ENCODE peak calls at places on chromosomes 12 and 14, in seven cellular contexts. H, G, T, D, V, I and W are unnamed samples. For H3K36me3, the result is how much of the 10 kb centered on the place peaks cover.

GRCh38 chr12:46300906-46301305 is 32.1 kb upstream of the SLC38A1 start:
- DNase-seq in V (no peak), I (no peak), T (no peak), G (no peak), D (no peak), H (no peak), W (peak)

GRCh38 chr14:86799244-86799647 is 1193.7 kb downstream of the GALC start:
- DNase-seq in V (no peak), D (no peak), I (no peak), T (no peak), H (no peak), G (no peak), W (peak)

GRCh38 chr12:93358821-93359220 is 18.9 kb upstream of the NUDT4 start:
- DNase-seq in G (no peak), T (no peak), V (no peak), H (no peak), I (no peak), D (no peak), W (no peak)

GRCh38 chr12:75944097-75944904 is 87.3 kb downstream of the PHLDA1 start:
- DNase-seq in G (peak), I (no peak), V (no peak), T (no peak), H (no peak), D (no peak), W (peak)

GRCh38 chr12:11958216-11959091 is 112.3 kb upstream of the BCL2L14 start:
- DNase-seq in T (no peak), G (no peak), H (no peak), V (no peak), D (no peak), I (no peak), W (peak)

GRCh38 chr12:45831590-45831989 is 102.1 kb downstream of the ARID2 start:
- DNase-seq in V (no peak), H (no peak), I (no peak), T (no peak), G (no peak), D (no peak), W (no peak)

GRCh38 chr14:92914087-92914656 is 8.8 kb upstream of the CHGA start:
- DNase-seq in G (peak), H (peak), T (no peak), V (no peak), D (no peak), I (no peak), W (peak)

GRCh38 chr12:51907864-51908425 is 641 bp downstream of the ACVRL1 start:
- DNase-seq in H (no peak), D (no peak), V (no peak), T (no peak), G (no peak), I (no peak), W (no peak)

GRCh38 chr14:68651075-68651474 is 141.8 kb downstream of the ZFP36L1 start:
- DNase-seq in H (no peak), T (no peak), V (no peak), G (no peak), D (no peak), I (no peak), W (no peak)

GRCh38 chr12:115866909-115867525 is 410.5 kb downstream of the MED13L start:
- DNase-seq in H (no peak), T (no peak), G (peak), V (no peak), D (no peak), I (no peak), W (peak)

GRCh38 chr14:59427653-59428578 is 37.3 kb downstream of the GPR135 start:
- DNase-seq in G (no peak), V (no peak), H (peak), I (no peak), T (no peak), D (no peak), W (no peak)

GRCh38 chr14:30874120-30874998 is at the start of gene COCH:
- DNase-seq in G (peak), T (no peak), V (peak), I (peak), H (peak), D (peak), W (no peak)

GRCh38 chr14:26870096-26870495 is 272.3 kb upstream of the NOVA1 start:
- DNase-seq in T (no peak), G (no peak), I (no peak), D (no peak), H (no peak), V (no peak), W (no peak)

GRCh38 chr12:88897723-88898122 is 317.5 kb upstream of the KITLG start:
- DNase-seq in V (no peak), I (no peak), G (no peak), H (no peak), D (no peak), T (no peak), W (peak)

GRCh38 chr12:52715416-52715815 is 12.1 kb upstream of the KRT77 start:
- DNase-seq in I (peak), D (no peak), H (no peak), T (no peak), G (peak), V (peak), W (peak)

DNA sequence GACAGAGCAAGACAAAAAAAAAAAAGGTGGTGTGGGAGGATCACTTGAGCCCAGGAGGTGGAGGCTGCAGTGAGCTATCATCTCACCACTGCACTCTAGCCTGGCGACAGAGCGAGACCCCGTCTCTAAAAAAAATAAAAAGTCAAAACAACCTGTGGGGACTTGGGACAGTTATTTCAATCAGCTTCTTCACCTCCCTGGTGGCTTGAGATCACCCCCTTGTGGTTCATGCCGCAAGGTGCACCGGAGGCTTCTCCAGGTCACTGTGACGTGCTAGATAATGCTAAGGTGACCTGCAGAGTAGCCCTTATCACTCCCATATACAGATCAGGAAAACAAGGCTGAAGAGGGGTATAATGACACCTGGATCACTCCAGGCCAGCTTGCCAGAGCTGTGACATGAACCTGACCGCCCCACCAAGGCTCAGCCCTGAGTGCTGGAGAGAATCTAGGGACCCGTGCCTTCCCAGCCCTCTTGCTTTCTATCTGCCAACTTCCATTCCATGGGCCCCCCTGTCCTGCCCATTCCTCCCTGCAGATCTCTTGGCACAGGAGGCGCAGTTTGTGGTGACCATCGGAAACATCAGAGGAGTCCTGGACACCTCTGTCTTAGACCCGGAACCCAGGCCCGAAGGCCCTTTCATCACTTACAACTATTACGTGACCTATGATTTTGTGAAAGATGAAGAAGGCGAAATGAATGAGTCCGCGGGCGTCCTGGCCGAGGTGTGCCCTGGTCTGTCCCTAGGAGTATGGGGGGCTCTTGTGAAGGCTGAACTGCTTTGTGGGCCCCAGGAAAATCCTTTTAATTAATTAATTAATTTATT is 8.1 kb downstream of the LRRC43 start:
- DNase-seq in V (peak), I (peak), H (no peak), G (peak), T (no peak), D (no peak), W (peak)
- TF ChIP-seq CTCF in V (peak), I (peak), H (no peak), G (peak), T (peak), D (peak), W (peak)

GRCh38 chr12:26406813-26407212 is 211.4 kb downstream of the SSPN start:
- DNase-seq in I (no peak), H (no peak), D (no peak), V (no peak), G (no peak), T (no peak), W (no peak)
- H3K4me3 ChIP-seq in I (no peak), H (no peak), D (no peak), V (no peak), G (no peak), T (no peak), W (no peak)

DNA sequence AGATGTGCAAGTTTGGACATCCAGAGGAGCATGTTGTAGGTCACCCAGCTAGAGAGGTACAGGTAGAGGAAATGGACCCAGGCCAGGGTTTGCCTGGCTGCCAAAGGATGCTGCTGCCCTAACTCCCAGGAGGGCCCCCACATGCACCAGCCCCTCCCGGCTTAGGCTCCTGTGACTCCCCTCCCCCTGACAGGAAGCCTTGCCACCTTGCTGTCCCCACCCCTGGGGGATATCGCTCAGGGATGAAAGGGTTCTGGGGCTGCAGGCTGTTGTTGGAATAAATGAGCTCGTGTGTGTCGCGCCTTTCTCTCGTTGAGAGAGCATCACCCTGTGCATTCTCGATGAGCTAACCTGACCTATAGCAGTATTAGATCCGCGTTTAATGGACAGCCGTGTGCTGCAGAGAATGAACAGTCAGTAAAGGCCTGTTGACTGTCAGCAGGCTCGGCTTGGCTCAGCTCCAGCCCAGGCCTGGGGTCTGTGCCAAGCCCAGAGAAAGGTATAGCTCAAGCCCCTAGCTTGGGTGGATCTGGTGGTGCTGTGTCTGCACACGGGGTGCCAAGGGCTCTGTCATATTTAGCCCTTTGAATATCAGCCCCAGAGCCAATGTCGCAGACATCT is 242.4 kb downstream of the SLC41A2 start:
- DNase-seq in T (no peak), D (no peak), H (no peak), V (no peak), I (no peak), G (no peak), W (no peak)
- H3K36me3 ChIP-seq in T (under half), D (under half), H (under half), V (under half), I (under half), G (under half), W (under half)

DNA sequence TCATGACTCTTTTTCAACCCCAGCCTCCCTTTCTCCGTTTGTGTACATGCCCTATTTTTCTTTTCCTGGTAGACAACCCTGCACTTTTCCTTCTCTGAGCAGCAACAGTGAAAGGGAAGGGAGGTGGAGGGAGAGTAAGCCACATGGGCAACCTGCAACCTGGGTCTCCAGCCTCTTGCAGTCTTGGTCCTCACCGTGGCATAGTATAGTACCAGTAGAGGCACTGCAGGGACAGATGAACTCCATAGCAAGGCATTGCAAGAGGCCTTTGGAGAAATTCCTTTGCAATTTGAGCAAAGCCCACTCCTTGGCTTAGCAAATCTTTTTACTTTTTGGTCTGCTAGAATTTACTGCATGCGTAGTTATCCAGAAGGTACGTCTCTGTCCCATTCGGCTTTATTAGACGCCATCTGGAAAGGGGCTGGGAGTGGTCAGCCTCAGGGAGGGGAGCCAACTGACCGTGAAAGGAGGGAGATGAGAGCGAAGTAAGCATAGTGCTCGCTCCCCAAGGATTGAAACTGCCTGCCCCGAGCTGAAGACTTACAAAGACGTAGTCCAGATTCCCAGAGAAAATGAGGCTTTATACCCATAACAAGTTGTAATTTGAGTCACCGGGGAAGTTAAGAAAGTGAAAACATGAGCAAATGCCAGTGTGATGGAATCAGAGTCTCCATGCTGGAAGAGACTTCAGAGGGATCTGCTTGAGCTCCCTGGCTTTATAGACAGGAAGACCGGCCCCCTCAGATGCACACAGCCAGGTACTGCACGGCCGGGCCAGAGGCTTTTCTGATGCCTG is 331.9 kb downstream of the CACNA1C start:
- DNase-seq in I (no peak), H (no peak), T (no peak), V (no peak), D (no peak), G (no peak), W (no peak)
- TF ChIP-seq CTCF in I (no peak), H (no peak), T (no peak), V (no peak), D (no peak), G (no peak), W (no peak)

GRCh38 chr12:53972722-53973092 is 219 bp upstream of the HOXC11 start:
- DNase-seq in H (no peak), T (no peak), I (peak), V (no peak), G (no peak), D (no peak), W (no peak)

GRCh38 chr12:53973093-53974042 is at the start of gene HOXC11:
- DNase-seq in T (no peak), I (peak), H (peak), G (peak), V (no peak), D (no peak), W (no peak)

GRCh38 chr12:53975816-53976152 is 1.0 kb upstream of the HOTAIR start:
- DNase-seq in G (no peak), I (no peak), T (no peak), D (no peak), V (no peak), H (no peak), W (no peak)

GRCh38 chr12:53975019-53975815 is 463 bp upstream of the HOTAIR start:
- DNase-seq in G (peak), T (no peak), V (no peak), H (peak), I (no peak), D (no peak), W (no peak)

DNA sequence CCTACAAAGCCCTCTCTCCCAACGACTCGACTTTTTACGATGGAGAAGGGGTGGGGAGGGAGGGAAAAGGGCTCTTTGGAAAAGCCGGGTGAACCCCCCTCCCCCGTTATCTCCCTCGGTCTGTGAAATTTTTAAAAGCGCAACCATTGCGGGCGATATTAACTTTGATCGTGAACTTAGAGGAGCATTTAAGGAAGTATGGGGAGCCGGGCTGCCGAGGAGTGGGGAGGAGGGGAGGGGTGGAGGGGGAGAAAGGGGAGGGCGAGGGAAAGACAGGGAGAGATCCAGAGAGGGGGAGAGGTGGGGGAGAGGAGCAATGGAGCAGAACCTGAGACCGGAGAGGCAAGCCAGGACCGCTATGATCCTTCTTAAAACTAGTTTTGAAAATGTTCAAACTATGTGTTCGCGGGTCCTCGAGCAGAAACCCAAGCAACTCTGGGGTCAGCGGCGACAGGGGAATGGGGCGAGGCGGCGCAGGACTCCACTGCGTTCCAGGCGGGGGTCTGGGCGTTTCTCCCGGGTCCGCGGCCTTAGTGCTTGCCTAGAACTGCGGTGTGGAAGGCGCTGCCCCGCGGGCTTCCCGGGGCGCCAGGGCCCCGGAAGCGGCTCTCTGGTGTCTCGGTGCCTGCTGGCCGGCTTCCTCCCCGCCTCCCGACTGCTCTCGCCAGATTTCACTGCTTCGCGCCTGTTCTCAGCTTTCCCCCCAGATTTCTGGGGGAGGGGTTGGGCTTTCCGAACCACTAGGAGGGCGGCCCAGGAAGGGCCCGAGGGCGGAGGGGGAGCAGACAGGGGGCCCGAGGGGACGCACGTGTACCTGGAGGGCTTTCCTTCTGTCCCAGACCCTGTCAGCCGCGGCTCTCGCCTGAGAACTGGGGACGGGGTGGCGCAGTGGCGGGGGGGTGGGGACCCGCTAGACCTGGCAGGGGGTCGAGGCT is at the start of gene HOTAIR:
- DNase-seq in G (peak), V (no peak), D (no peak), T (no peak), H (peak), I (no peak), W (no peak)
- H3K4me3 ChIP-seq in G (peak), V (peak), D (no peak), T (no peak), H (peak), I (peak), W (no peak)

DNA sequence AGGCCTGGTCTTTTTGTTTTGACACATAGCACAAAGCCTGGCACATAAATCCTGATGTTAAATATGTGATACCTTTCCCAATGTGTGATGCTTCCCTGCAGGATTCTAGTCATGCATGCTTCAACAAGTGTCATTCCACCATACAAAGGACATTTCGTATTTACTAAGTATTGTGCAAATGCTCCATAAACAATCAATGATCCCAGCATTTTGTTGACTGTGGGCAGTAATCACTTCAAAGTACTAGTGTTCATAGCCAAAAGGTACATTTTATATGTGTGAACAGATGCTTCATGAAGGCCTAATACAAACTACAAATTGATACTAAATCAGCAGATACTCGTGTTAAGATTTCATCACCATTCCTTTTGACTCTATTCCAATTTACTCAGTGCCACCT is 4.4 kb downstream of the CCNB1IP1 start:
- DNase-seq in I (no peak), V (no peak), H (no peak), G (no peak), T (no peak), D (no peak), W (no peak)
- H3K36me3 ChIP-seq in I (under half), V (under half), H (under half), G (under half), T (under half), D (under half), W (under half)

DNA sequence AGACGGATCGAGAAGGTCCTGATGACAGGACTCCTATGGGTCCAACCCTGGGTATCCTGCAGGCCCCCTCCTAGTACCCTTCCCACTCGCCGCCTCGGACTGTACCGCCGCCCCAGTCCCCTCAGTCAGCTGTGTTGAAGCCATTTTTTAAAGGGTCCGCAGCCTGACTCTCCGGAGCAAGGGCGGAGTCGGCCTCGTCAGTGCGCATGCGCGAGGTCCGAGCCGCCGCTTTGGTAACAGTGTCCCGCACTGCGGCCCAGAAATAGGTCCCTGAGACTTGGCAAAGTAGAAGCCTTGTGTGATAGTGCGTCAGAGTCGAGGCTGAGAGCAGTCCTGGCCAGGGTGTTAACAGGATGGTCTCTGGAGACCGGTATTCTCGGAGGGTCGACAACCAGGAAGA is 769.0 kb upstream of the ALG10B start:
- DNase-seq in G (no peak), H (no peak), T (no peak), D (no peak), V (no peak), I (no peak), W (no peak)
- TF ChIP-seq CTCF in G (no peak), H (no peak), T (no peak), D (no peak), V (no peak), I (no peak), W (no peak)

DNA sequence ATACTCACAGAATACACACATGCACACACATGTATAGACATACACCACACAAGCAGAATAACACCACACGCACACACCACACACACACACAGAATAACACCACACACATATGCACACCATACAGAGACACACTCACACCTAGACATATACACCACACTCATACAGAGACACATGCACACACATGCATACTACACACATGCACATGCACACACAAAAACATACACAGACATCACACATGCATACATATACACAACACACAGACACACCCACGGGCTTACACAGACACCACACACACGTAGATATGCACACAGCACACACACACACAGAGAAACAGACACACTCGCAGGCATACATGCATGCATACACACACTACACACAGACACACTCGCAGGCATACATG is 49.7 kb downstream of the NTF3 start:
- DNase-seq in V (no peak), T (no peak), I (no peak), D (no peak), G (no peak), H (no peak), W (no peak)
- H3K4me3 ChIP-seq in V (no peak), T (no peak), I (no peak), D (no peak), G (no peak), H (no peak), W (no peak)

GRCh38 chr14:89134640-89135039 is 282.4 kb downstream of the FOXN3 start:
- DNase-seq in T (no peak), I (no peak), D (no peak), G (no peak), H (no peak), V (no peak), W (peak)
- H3K36me3 ChIP-seq in T (under half), I (under half), D (under half), G (under half), H (under half), V (under half), W (under half)